ENCODE peak calls at places on chromosomes 12 and 14, in nine cellular contexts. R is mesendoderm, U is ovary, O is pancreas, V is neuronal stem cell, B is astrocyte of the cerebellum, F is cardiac fibroblast, Y is fibroblast of the aortic adventitia, M is lower lobe of right lung. A is an unnamed sample.

GRCh38 chr12:90299121-90299520 is 590.5 kb upstream of the ATP2B1 start:
- DNase-seq in U (no peak), Y (no peak), O (no peak), F (no peak), M (no peak), B (no peak), R (no peak), V (no peak), A (no peak)

GRCh38 chr12:85283560-85283959 is 3.5 kb downstream of the ALX1 start:
- DNase-seq in R (no peak), M (no peak), Y (no peak), B (no peak), U (no peak), V (no peak), F (no peak), O (no peak), A (no peak)

GRCh38 chr12:128792398-128792797 is 31.4 kb downstream of the SLC15A4 start:
- DNase-seq in M (peak), Y (no peak), O (no peak), F (no peak), R (no peak), U (no peak), V (no peak), B (no peak), A (no peak)

GRCh38 chr12:675562-675961 is 12.3 kb upstream of the NINJ2 start:
- DNase-seq in V (no peak), R (no peak), Y (no peak), B (no peak), M (no peak), F (no peak), O (no peak), U (no peak), A (no peak)

GRCh38 chr12:51028811-51029146 is 2.6 kb upstream of the SLC11A2 start:
- DNase-seq in R (peak), M (no peak), O (no peak), B (no peak), V (no peak), U (no peak), Y (peak), F (peak), A (no peak)

GRCh38 chr14:72476657-72477499 is 417.0 kb downstream of the DPF3 start:
- DNase-seq in O (no peak), V (no peak), R (peak), B (peak), Y (peak), M (no peak), F (peak), U (no peak), A (peak)

GRCh38 chr14:54577977-54578376 is 11.0 kb downstream of the SAMD4A start:
- DNase-seq in Y (peak), U (no peak), B (no peak), F (no peak), V (no peak), O (no peak), R (no peak), M (no peak), A (no peak)

GRCh38 chr14:76806446-76806845 is 6.2 kb downstream of the ANGEL1 start:
- DNase-seq in U (no peak), R (no peak), O (no peak), V (no peak), F (no peak), M (no peak), B (no peak), Y (no peak), A (no peak)

GRCh38 chr14:96309907-96310330 is 53.2 kb downstream of the ATG2B start:
- DNase-seq in M (no peak), R (no peak), V (no peak), F (peak), O (no peak), Y (no peak), B (no peak), U (no peak), A (no peak)

GRCh38 chr12:76226397-76226796 is 121.8 kb downstream of the BBS10 start:
- DNase-seq in M (no peak), U (no peak), F (peak), B (no peak), R (no peak), Y (peak), O (no peak), V (no peak), A (no peak)

GRCh38 chr12:132525833-132526455 is 36.0 kb downstream of the FBRSL1 start:
- DNase-seq in O (no peak), U (no peak), Y (no peak), B (no peak), R (no peak), V (no peak), F (no peak), M (no peak), A (no peak)

GRCh38 chr12:18805516-18806248 is 67.8 kb downstream of the CAPZA3 start:
- DNase-seq in M (no peak), F (no peak), O (no peak), Y (no peak), V (no peak), U (no peak), B (no peak), R (peak), A (no peak)

GRCh38 chr12:89082354-89082753 is 269.9 kb downstream of the DUSP6 start:
- DNase-seq in F (no peak), R (no peak), O (no peak), U (no peak), V (no peak), M (no peak), Y (no peak), B (no peak), A (no peak)

GRCh38 chr14:63752449-63753169 is 24.7 kb upstream of the SGPP1 start:
- DNase-seq in M (no peak), U (no peak), B (peak), R (no peak), Y (peak), V (no peak), O (no peak), F (peak), A (no peak)

GRCh38 chr14:75147423-75148071 is 20.7 kb upstream of the NEK9 start:
- DNase-seq in V (peak), Y (peak), U (peak), M (peak), B (peak), O (peak), R (peak), F (peak), A (no peak)

GRCh38 chr14:102930753-102931579 is 8.5 kb downstream of the AMN start:
- DNase-seq in M (peak), F (no peak), B (no peak), Y (peak), U (no peak), O (peak), V (no peak), R (no peak), A (no peak)

GRCh38 chr14:63273091-63273490 is 45.6 kb downstream of the GPHB5 start:
- DNase-seq in F (peak), M (no peak), B (no peak), R (no peak), Y (peak), V (no peak), U (no peak), O (no peak), A (no peak)

GRCh38 chr12:29067430-29067829 is 81.6 kb upstream of the FAR2 start:
- DNase-seq in O (no peak), U (no peak), M (peak), R (no peak), V (no peak), Y (no peak), F (no peak), B (no peak), A (no peak)

GRCh38 chr14:105465209-105466031 is 9.2 kb upstream of the CRIP2 start:
- DNase-seq in U (no peak), B (no peak), R (peak), M (no peak), Y (no peak), O (no peak), V (no peak), F (no peak), A (no peak)

GRCh38 chr12:54988402-54989054 is 4.0 kb upstream of the TESPA1 start:
- DNase-seq in V (no peak), M (peak), F (peak), R (no peak), Y (peak), O (peak), U (peak), B (no peak), A (no peak)

GRCh38 chr14:72740966-72741835 is 152.7 kb downstream of the DPF3 start:
- DNase-seq in V (no peak), Y (no peak), U (no peak), O (no peak), F (no peak), R (no peak), B (no peak), M (no peak), A (no peak)

GRCh38 chr14:100015251-100015655 is 50.0 kb upstream of the EVL start:
- DNase-seq in F (no peak), O (no peak), Y (no peak), V (no peak), U (no peak), M (no peak), B (no peak), R (peak), A (no peak)

GRCh38 chr14:78633747-78634146 is 463.6 kb downstream of the NRXN3 start:
- DNase-seq in R (peak), B (no peak), M (no peak), Y (no peak), V (peak), F (no peak), O (no peak), U (no peak), A (no peak)

DNA sequence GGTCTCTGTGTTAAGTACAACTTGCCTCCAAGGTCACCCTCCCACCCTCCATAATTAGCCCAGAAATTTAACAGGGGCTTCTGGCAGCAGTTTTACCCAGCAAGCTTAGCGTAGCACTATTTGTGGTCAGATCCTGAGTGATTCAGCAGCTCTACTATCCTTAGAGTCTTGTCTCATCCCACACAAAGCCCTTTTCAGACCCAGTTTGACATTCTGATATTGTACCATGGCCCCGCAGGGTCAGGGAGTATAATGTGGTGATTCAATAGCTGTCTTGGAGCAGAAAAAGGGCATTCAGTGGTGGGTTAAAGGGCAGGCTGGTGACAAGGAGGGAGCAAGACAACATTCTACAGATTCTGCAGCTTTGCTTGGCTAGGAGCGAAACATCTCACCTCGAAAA is 153.8 kb upstream of the DDHD1 start:
- DNase-seq in M (no peak), B (no peak), Y (peak), F (peak), O (no peak), V (peak), R (no peak), U (no peak), A (no peak)
- H3K4me3 ChIP-seq in M (no peak), B (no peak), Y (no peak), F (no peak), O (no peak), V (no peak), R (no peak), U (no peak), A (no peak)

GRCh38 chr12:5192727-5193126 is 149.0 kb downstream of the KCNA5 start:
- DNase-seq in M (no peak), Y (no peak), U (no peak), V (no peak), F (no peak), R (no peak), O (no peak), B (no peak), A (no peak)
- H3K4me3 ChIP-seq in M (no peak), Y (no peak), U (no peak), V (no peak), F (no peak), R (no peak), O (no peak), B (no peak), A (no peak)

GRCh38 chr14:24307575-24308341 is at the start of gene CIDEB:
- DNase-seq in U (peak), Y (peak), O (peak), V (peak), R (peak), F (peak), M (peak), B (peak), A (no peak)
- H3K4me3 ChIP-seq in U (no peak), Y (no peak), O (peak), V (no peak), R (no peak), F (no peak), M (no peak), B (no peak), A (no peak)

GRCh38 chr14:31441273-31442110 is 15.8 kb downstream of the DTD2 start:
- DNase-seq in R (no peak), V (no peak), M (no peak), F (peak), B (peak), Y (peak), U (no peak), O (no peak), A (peak)

GRCh38 chr14:31445703-31446102 is 11.6 kb downstream of the DTD2 start:
- DNase-seq in B (no peak), F (no peak), V (no peak), R (no peak), M (no peak), U (no peak), O (no peak), Y (no peak), A (no peak)

GRCh38 chr14:31440280-31440679 is 17.0 kb downstream of the DTD2 start:
- DNase-seq in R (no peak), O (no peak), Y (no peak), V (no peak), M (no peak), U (no peak), F (no peak), B (no peak), A (no peak)

GRCh38 chr14:31439554-31439953 is 17.8 kb downstream of the DTD2 start:
- DNase-seq in R (no peak), O (no peak), F (peak), U (no peak), B (no peak), V (no peak), M (no peak), Y (peak), A (no peak)

DNA sequence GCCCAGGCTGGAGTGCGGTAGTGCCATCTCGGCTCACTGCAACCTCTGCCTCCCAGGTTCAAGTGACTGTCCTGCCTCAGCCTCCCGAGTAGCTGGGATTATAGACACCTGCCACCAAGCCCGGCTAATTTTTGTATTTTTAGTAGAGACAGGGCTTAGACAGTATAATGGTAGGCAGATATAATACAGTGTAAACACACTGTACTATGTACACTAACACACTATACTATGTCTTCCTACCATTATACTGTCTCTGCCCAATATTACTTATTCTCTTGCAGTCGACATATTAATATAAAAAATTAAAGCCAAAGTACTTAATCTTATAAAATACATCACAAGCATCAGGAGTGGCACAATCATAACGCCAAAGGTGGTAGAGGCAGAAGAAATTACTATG is 15.0 kb downstream of the DTD2 start:
- DNase-seq in B (no peak), F (no peak), Y (no peak), U (no peak), O (no peak), M (no peak), R (no peak), V (no peak), A (no peak)
- H3K4me3 ChIP-seq in B (no peak), F (no peak), Y (no peak), U (no peak), O (no peak), M (no peak), R (no peak), V (no peak), A (no peak)

DNA sequence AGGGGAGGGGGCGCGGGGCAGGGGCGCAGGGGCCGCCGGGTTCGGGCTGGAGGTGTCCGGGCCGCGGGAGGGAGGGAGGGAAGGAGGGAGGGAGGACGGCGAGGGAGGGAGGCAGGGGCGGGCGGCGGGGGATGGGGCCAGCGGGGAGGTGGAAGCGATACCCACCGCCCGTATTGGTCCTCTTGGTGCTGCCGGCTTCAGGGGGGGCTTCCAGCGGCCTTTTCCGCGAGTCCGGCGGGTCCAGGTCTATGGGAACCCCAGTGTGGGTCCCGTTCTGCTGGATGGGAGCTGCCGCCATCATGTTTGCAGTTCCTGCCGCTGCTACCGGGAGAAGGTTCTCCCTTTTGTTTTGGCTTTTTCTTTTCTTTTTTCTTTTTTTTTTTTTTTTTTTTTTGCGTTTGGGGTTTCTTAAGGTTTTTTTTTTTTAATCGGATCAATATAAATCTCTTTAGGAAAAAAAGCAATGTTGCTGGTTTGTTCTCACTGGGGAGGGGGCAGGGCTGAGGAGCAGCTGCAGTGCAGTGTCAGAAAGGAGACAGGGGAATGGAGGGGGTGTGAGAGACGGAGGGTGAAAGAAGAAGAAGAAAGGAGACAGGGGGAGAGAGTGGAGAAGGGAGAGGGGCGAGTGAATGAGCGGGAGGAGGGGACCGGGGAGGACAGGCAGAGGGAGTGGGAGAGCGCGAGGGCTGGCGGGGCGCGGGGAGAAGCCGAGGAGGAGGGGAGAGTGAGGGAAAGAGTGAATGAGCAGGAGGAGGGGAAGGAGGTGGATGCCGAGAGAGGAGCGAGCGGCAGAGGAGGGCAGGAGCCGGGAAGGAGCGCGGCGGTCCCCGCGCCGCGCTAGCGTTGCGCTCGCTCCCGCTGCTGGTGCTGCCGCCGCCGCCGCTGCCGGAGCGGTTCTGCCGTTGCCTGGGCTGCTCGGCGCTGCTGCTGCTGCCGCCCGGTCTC is at the start of gene NOVA1:
- DNase-seq in B (no peak), Y (peak), U (peak), M (peak), V (peak), F (peak), O (peak), R (peak), A (no peak)
- H3K4me3 ChIP-seq in B (peak), Y (peak), U (peak), M (peak), V (peak), F (peak), O (peak), R (peak), A (peak)

DNA sequence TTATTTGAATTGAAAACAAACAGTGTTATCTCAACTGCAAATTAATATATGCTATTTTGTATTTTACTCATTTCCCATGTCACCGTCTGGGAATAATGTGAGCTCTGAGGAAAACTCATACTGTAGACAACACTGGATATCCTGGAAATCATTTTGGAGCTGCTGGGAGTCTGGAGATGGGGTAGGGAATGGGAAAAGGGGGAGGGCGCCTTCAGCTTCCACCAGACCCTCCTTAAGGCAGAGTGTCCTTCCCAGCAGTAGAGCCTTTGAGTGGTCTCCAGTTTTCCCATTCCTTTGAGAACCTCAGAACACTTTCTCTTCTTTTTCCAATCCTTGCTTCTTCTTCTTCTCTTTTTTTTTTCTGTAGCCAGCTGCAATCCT is 5.4 kb upstream of the LRIG3 start:
- DNase-seq in F (no peak), U (no peak), M (no peak), V (no peak), Y (no peak), O (no peak), B (no peak), R (peak), A (no peak)
- H3K4me3 ChIP-seq in F (no peak), U (no peak), M (no peak), V (no peak), Y (no peak), O (no peak), B (no peak), R (no peak), A (no peak)